ENCODE peak calls at places on chromosomes 4 and X, in four cellular contexts. S, G, V and P are unnamed samples.

GRCh38 chrX:151177141-151178027 is 1.0 kb downstream of the GPR50 start:
- DNase-seq in S (no peak), V (no peak), G (no peak), P (no peak)

GRCh38 chrX:53080628-53081580 is 1.3 kb upstream of the TSPYL2 start:
- DNase-seq in S (no peak), V (no peak), G (no peak), P (no peak)

GRCh38 chr4:85807247-85807915 is 332.4 kb downstream of the ARHGAP24 start:
- DNase-seq in G (no peak), S (no peak), V (no peak), P (no peak)

GRCh38 chr4:128862608-128863313 is 53.3 kb downstream of the JADE1 start:
- DNase-seq in G (no peak), V (no peak), S (no peak), P (no peak)

GRCh38 chr4:180336494-180337090 is 1906.6 kb upstream of the TENM3 start:
- DNase-seq in S (no peak), V (no peak), G (no peak), P (no peak)

GRCh38 chrX:1657367-1658082 is 42.7 kb downstream of the ASMT start:
- DNase-seq in G (no peak), S (no peak), V (no peak), P (no peak)

GRCh38 chr4:8267077-8267476 is 2.5 kb upstream of the HTRA3 start:
- DNase-seq in V (peak), S (peak), G (peak), P (peak)

GRCh38 chrX:116135277-116135676 is 35.3 kb upstream of the AGTR2 start:
- DNase-seq in G (no peak), V (no peak), S (no peak), P (no peak)

GRCh38 chr4:74962584-74962983 is 29.7 kb downstream of the PARM1 start:
- DNase-seq in G (no peak), V (no peak), S (no peak), P (no peak)

GRCh38 chr4:130478406-130478805 is 1382.5 kb downstream of the C4orf33 start:
- DNase-seq in G (no peak), S (no peak), V (no peak), P (no peak)

GRCh38 chr4:54908744-54909143 is 216.7 kb downstream of the KDR start:
- DNase-seq in V (no peak), S (no peak), G (no peak), P (no peak)

GRCh38 chr4:134024251-134024650 is 177.3 kb downstream of the PABPC4L start:
- DNase-seq in G (no peak), S (no peak), V (peak), P (peak)

GRCh38 chr4:86181585-86181984 is 178.3 kb downstream of the MAPK10 start:
- DNase-seq in V (no peak), G (no peak), S (peak), P (no peak)

GRCh38 chr4:52883183-52883621 is 21.1 kb downstream of the RASL11B start:
- DNase-seq in G (no peak), S (no peak), V (no peak), P (no peak)

GRCh38 chrX:7170903-7171302 is 22.9 kb upstream of the PUDP start:
- DNase-seq in G (peak), V (no peak), S (no peak), P (peak)

GRCh38 chrX:10062980-10063379 is 93.8 kb upstream of the CLCN4 start:
- DNase-seq in V (no peak), S (no peak), G (no peak), P (no peak)

GRCh38 chrX:56787734-56788152 is 58.7 kb downstream of the NBDY start:
- DNase-seq in G (no peak), S (no peak), V (no peak), P (no peak)

GRCh38 chr4:148787831-148788477 is 345.7 kb upstream of the NR3C2 start:
- DNase-seq in S (no peak), V (no peak), G (no peak), P (no peak)

GRCh38 chr4:140240237-140240636 is 86.3 kb upstream of the MAML3 start:
- DNase-seq in S (no peak), G (no peak), V (no peak), P (no peak)

GRCh38 chr4:139668036-139668435 is 2.4 kb downstream of the MGST2 start:
- DNase-seq in S (no peak), G (no peak), V (no peak), P (no peak)

GRCh38 chrX:153967536-153968214 is 3.9 kb downstream of the HCFC1 start:
- DNase-seq in G (no peak), V (no peak), S (no peak), P (no peak)

GRCh38 chr4:157121396-157121795 is 45.4 kb downstream of the GLRB start:
- DNase-seq in G (no peak), V (no peak), S (no peak), P (no peak)

GRCh38 chrX:152136312-152136711 is 2.1 kb downstream of the MAGEA10 start:
- DNase-seq in V (no peak), S (no peak), G (no peak), P (no peak)

GRCh38 chr4:48112017-48112667 is 21.9 kb downstream of the TXK start:
- DNase-seq in G (no peak), S (no peak), V (no peak), P (no peak)

GRCh38 chr4:1008840-1009646 is 2.4 kb upstream of the FGFRL1 start:
- DNase-seq in G (no peak), S (no peak), V (no peak), P (no peak)

GRCh38 chr4:171846232-171846631 is 33.0 kb downstream of the GALNTL6 start:
- DNase-seq in V (peak), S (no peak), G (peak), P (peak)

GRCh38 chrX:55919367-55920221 is 202.0 kb downstream of the RRAGB start:
- DNase-seq in S (no peak), G (no peak), V (no peak), P (no peak)

GRCh38 chr4:140645614-140646412 is 77.1 kb upstream of the UCP1 start:
- DNase-seq in V (no peak), G (no peak), S (no peak), P (peak)

GRCh38 chrX:9464435-9465371 is at the start of gene TBL1X:
- DNase-seq in S (peak), G (peak), V (no peak), P (peak)

GRCh38 chr4:8268901-8269534 is 536 bp upstream of the HTRA3 start:
- DNase-seq in G (no peak), S (no peak), V (no peak), P (no peak)

GRCh38 chr4:5962416-5962815 is 55.8 kb downstream of the C4orf50 start:
- DNase-seq in V (no peak), G (no peak), S (no peak), P (no peak)

GRCh38 chr4:146545102-146545501 is 23.4 kb upstream of the SLC10A7 start:
- DNase-seq in V (no peak), S (peak), G (peak), P (peak)

GRCh38 chrX:115650916-115651315 is 89.9 kb downstream of the PLS3 start:
- DNase-seq in S (peak), G (peak), V (peak), P (peak)

GRCh38 chr4:145049241-145049640 is 48.8 kb downstream of the ANAPC10 start:
- DNase-seq in S (no peak), G (no peak), V (no peak), P (no peak)

GRCh38 chr4:15958562-15958961 is 4.4 kb downstream of the FGFBP2 start:
- DNase-seq in G (no peak), V (no peak), S (no peak), P (no peak)

GRCh38 chrX:47430925-47431324 is 52.1 kb downstream of the ZNF41 start:
- DNase-seq in V (no peak), G (no peak), S (no peak), P (no peak)

GRCh38 chr4:38489924-38490639 is 173.9 kb upstream of the KLF3 start:
- DNase-seq in G (no peak), S (no peak), V (no peak), P (peak)

GRCh38 chr4:102723511-102723910 is 37.3 kb downstream of the MANBA start:
- DNase-seq in G (no peak), V (no peak), S (no peak), P (no peak)

GRCh38 chr4:1448589-1449420 is 42.6 kb upstream of the NKX1-1 start:
- DNase-seq in V (no peak), G (no peak), S (no peak), P (no peak)

GRCh38 chr4:76078033-76078613 is 3.6 kb downstream of the ART3 start:
- DNase-seq in V (no peak), S (no peak), G (no peak), P (no peak)
- TF ChIP-seq CEBPB in V (no peak), S (no peak), G (no peak), P (no peak)

GRCh38 chrX:72097081-72097480 is 34.6 kb downstream of the RTL5 start:
- DNase-seq in S (no peak), V (no peak), G (no peak), P (no peak)
- TF ChIP-seq REST in S (no peak), V (no peak), G (no peak), P (no peak)

GRCh38 chr4:24330198-24330972 is 254.0 kb downstream of the DHX15 start:
- DNase-seq in G (no peak), S (no peak), V (no peak), P (no peak)
- TF ChIP-seq CEBPB in G (no peak), S (no peak), V (no peak), P (no peak)

DNA sequence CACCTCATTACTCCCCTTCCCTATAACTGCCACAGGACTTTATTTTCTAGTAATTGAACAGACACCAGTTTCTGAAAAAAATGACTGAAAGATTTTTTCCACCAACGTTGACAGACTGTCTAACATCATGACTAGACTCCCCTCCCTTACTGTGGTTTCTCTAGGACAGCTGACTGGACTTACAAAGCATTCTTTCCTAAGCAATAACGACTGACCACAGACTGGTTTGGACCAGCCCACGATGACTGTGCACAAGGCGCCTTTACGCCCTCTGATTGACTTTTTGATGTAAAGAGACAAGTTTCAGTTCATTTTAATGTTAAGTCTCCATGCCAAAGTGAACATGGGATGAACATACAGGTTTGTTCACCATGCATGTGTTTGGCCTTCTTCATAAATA is 50.4 kb upstream of the UGT2B4 start:
- DNase-seq in G (no peak), S (no peak), V (no peak), P (no peak)
- TF ChIP-seq REST in G (no peak), S (no peak), V (no peak), P (no peak)

DNA sequence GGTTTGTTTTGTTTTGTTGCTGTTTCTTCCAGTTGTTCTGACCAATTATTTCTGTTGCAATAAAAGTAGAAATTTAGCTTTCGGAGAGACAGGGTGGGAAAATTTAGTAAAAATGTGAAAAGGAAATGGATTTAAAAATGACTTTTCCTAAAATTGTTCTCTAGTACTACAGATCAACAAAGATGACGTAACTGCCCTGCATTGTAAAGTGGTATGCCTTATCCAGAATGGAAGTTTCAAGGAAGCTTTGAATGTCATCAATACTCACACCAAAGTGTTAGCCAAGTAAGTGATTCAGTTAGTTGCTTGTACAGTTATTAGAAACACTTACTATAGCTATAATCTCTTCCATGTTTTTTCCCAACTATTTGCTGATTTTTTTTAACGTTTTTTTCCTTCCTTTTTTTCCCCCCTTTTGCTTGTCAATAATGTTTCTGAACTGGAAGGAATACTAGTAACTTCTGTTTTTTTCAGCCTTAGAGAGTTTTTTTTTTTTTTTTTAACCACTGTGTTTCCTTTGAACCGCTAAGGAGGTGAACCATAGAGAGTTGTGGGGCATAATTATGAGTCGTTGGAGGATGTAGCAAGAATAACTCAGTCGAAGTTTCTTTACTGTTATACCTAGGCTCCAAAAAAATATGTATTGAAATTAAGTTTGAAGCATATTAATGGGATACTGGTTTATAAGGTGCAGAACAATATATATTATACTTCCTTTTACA is 2.2 kb downstream of the SRP72 start:
- DNase-seq in V (no peak), G (no peak), S (no peak), P (no peak)
- TF ChIP-seq CEBPB in V (no peak), G (no peak), S (no peak), P (no peak)

GRCh38 chrX:40009462-40009851 is 88.3 kb downstream of the BCOR start:
- DNase-seq in V (no peak), G (no peak), S (no peak), P (no peak)
- TF ChIP-seq REST in V (no peak), G (no peak), S (no peak), P (no peak)

GRCh38 chr4:64271601-64272081 is 137.6 kb downstream of the TECRL start:
- DNase-seq in S (peak), G (no peak), V (no peak), P (peak)
- TF ChIP-seq CEBPB in S (no peak), G (no peak), V (no peak), P (no peak)

DNA sequence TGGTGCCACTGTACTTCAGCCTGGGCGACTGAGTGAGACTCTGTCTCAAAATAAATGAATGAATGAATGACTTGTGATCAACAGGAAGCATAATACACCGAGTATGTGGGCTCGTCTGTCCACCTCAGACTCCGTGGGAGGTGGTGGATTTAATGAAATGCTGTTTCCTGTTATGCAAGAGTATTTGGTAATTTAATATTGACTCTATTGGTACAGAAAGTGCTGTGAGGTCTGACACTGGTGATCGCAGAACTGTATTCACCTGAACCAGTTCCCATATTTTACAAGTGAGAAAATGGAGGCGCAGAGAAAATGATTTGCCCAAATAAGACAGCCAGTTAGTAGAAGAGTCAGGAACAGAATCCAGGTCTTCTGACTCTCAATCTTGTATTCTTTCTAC is 423.3 kb downstream of the RAPGEF2 start:
- DNase-seq in S (no peak), V (no peak), G (no peak), P (no peak)
- TF ChIP-seq REST in S (no peak), V (no peak), G (no peak), P (no peak)

GRCh38 chrX:129984196-129984962 is 1.9 kb downstream of the BCORL1 start:
- DNase-seq in V (no peak), S (peak), G (peak), P (no peak)
- TF ChIP-seq CEBPB in V (no peak), S (no peak), G (no peak), P (no peak)

GRCh38 chrX:45553417-45553816 is 352.7 kb upstream of the DIPK2B start:
- DNase-seq in V (no peak), G (no peak), S (no peak), P (no peak)

DNA sequence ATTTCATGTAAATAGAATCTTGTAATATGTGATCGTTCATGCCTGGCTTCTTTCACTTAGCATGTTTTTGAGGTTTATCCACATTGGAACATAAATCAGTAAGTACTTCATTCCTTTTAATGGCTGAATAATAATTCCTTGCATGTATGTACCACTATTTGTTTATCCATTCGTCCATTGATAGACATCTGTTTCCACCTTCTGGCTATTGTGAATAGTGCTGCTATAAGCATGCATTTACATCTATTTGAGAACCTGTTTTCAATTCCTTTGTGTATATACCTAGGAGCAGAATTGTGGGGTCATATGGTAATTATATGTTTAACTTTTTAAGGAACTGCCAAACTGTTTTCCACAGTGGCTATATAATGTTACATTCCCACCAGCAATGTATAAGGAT is 356.7 kb upstream of the DIPK2B start:
- DNase-seq in V (no peak), S (no peak), G (no peak), P (no peak)
- TF ChIP-seq REST in V (no peak), S (no peak), G (no peak), P (no peak)